ENCODE peak calls at places on chromosomes 6 and 20, in nine cellular contexts. E is psoas muscle, T is lower leg skin, D is osteocyte, X is GM13977, O is nephron progenitor cell, R is choroid plexus epithelial cell, C is AG09319, Y is progenitor cell of endocrine pancreas. N is an unnamed sample.

GRCh38 chr6:130202782-130203181 is 20.0 kb downstream of the SAMD3 start:
- DNase-seq in O (no peak), R (no peak), Y (no peak), X (no peak), E (no peak), D (no peak), C (no peak), T (no peak), N (peak; percentile 15)

GRCh38 chr20:20551409-20551808 is 161.0 kb downstream of the RALGAPA2 start:
- DNase-seq in Y (no peak), T (no peak), O (no peak), C (no peak), E (no peak), R (no peak), X (no peak), D (no peak), N (no peak)

GRCh38 chr6:88119769-88120168 is 46.4 kb downstream of the CNR1 start:
- DNase-seq in Y (no peak), T (no peak), E (no peak), D (no peak), X (no peak), C (no peak), R (peak; percentile 11), O (peak; percentile 28), N (peak; percentile 16)

GRCh38 chr6:108250240-108250866 is 10.5 kb downstream of the SNX3 start:
- DNase-seq in C (no peak), E (no peak), Y (no peak), O (no peak), T (no peak), D (no peak), X (no peak), R (peak; percentile 74), N (peak; percentile 6)

GRCh38 chr6:11493979-11494378 is 43.6 kb upstream of the TMEM170B start:
- DNase-seq in E (no peak), Y (no peak), O (no peak), C (no peak), D (no peak), R (no peak), X (no peak), T (no peak), N (no peak)

GRCh38 chr20:62073323-62073722 is 7.6 kb upstream of the TAF4 start:
- DNase-seq in Y (no peak), O (no peak), R (no peak), C (no peak), E (no peak), D (no peak), T (no peak), X (no peak), N (no peak)

GRCh38 chr20:46592580-46593362 is 42.3 kb upstream of the OCSTAMP start:
- DNase-seq in T (no peak), E (no peak), R (no peak), Y (no peak), D (no peak), O (no peak), C (no peak), X (no peak), N (no peak)

GRCh38 chr6:33822575-33823395 is 19.0 kb upstream of the MLN start:
- DNase-seq in O (peak; percentile 43), R (peak; percentile 29), E (no peak), D (no peak), T (no peak), X (no peak), C (no peak), Y (no peak), N (no peak)

GRCh38 chr6:36874443-36875249 is at the start of gene PPIL1:
- DNase-seq in R (peak; percentile 93), C (no peak), X (peak; percentile 93), O (peak; percentile 76), D (peak; percentile 92), E (peak; percentile 85), Y (peak; percentile 62), T (peak; percentile 73), N (peak; percentile 92)

GRCh38 chr20:31560094-31560899 is 44.8 kb upstream of the ID1 start:
- DNase-seq in R (peak; percentile 93), D (no peak), T (peak; percentile 55), Y (peak; percentile 67), O (peak; percentile 74), X (peak; percentile 70), E (peak; percentile 81), C (peak; percentile 84), N (peak; percentile 72)

GRCh38 chr20:10350188-10350842 is 83.7 kb downstream of the MKKS start:
- DNase-seq in E (no peak), X (no peak), T (no peak), Y (no peak), C (no peak), D (no peak), R (no peak), O (no peak), N (peak; percentile 15)

GRCh38 chr6:149924206-149924932 is 1.4 kb upstream of the RAET1G start:
- DNase-seq in T (no peak), E (no peak), X (no peak), D (peak; percentile 56), C (no peak), R (no peak), O (no peak), Y (no peak), N (no peak)

GRCh38 chr6:39847216-39847615 is 55.0 kb downstream of the DAAM2 start:
- DNase-seq in O (no peak), D (no peak), X (no peak), R (peak; percentile 30), T (no peak), E (no peak), C (no peak), Y (no peak), N (no peak)

GRCh38 chr20:38221041-38221589 is 39.4 kb downstream of the KIAA1755 start:
- DNase-seq in X (peak; percentile 91), T (peak; percentile 32), E (peak; percentile 69), O (peak; percentile 92), R (peak; percentile 68), C (no peak), D (peak; percentile 92), Y (peak; percentile 87), N (peak; percentile 87)

GRCh38 chr6:12075067-12075563 is 63.0 kb downstream of the HIVEP1 start:
- DNase-seq in E (no peak), C (no peak), T (no peak), Y (no peak), D (no peak), X (no peak), O (no peak), R (peak; percentile 55), N (no peak)

GRCh38 chr20:41412324-41412723 is 45.7 kb upstream of the EMILIN3 start:
- DNase-seq in E (no peak), Y (no peak), C (no peak), O (no peak), R (no peak), T (no peak), D (no peak), X (no peak), N (no peak)

GRCh38 chr6:125913864-125914351 is 42.7 kb upstream of the HINT3 start:
- DNase-seq in D (no peak), T (peak; percentile 36), C (peak; percentile 86), O (no peak), R (peak; percentile 92), E (no peak), Y (no peak), X (no peak), N (no peak)

GRCh38 chr6:56370127-56370540 is 122.8 kb upstream of the COL21A1 start:
- DNase-seq in E (peak; percentile 39), O (peak; percentile 30), R (peak; percentile 73), T (peak; percentile 73), D (no peak), C (peak; percentile 42), Y (peak; percentile 19), X (no peak), N (no peak)
- TF ChIP-seq CTCF in E (peak; percentile 59), O (peak; percentile 38), R (peak; percentile 73), T (no peak), D (peak; percentile 62), C (peak; percentile 81), Y (peak; percentile 66), X (no peak), N (no peak)

GRCh38 chr20:16711859-16712258 is 18.0 kb upstream of the SNRPB2 start:
- DNase-seq in O (no peak), Y (no peak), E (no peak), C (no peak), D (no peak), T (no peak), X (no peak), R (no peak), N (no peak)
- TF ChIP-seq CTCF in O (no peak), Y (no peak), E (no peak), C (no peak), D (no peak), T (no peak), X (no peak), R (no peak), N (no peak)

DNA sequence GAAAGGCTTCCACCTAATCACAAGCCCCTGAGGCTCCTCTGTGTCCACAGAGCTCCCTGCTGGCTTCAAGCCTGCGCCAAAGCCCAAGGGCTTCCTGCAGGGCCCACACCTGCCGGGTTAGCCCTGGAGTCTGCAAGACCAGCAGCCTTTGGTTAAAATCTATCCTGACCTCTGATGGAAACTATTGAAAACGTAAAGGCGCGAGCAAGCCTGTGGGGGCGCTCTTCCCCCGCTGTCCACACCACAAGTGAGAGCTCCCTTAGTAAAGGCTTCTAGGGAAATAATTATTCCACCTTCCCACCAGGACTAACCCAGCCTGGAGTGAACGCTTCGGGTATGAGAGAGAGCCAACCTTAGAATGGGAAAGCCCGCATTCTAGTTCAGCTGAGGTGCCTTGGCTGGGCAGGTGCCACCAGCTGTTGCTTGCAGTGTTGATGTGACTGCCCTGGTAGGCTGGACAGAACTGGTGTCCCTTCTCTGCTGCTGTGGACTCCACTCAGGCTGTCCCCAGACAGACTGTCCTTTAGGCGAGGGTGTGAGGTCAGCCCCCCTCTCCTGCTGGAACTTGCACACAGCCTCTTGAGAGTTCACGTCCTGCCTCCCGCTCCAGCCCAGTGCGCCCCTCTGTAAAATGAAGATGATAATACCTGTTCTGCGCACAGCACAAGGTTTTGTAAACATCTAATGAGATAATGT is 68.7 kb downstream of the SYTL3 start:
- DNase-seq in O (peak; percentile 56), D (no peak), X (no peak), E (no peak), Y (peak; percentile 42), T (no peak), R (peak; percentile 63), C (no peak), N (no peak)
- TF ChIP-seq CTCF in O (peak; percentile 77), D (peak; percentile 60), X (peak; percentile 51), E (peak; percentile 37), Y (peak; percentile 90), T (no peak), R (peak; percentile 85), C (peak; percentile 41), N (no peak)

GRCh38 chr6:38143191-38144154 is 323.9 kb downstream of the ZFAND3 start:
- DNase-seq in R (no peak), Y (no peak), T (no peak), C (no peak), D (peak; percentile 25), O (no peak), X (no peak), E (no peak), N (no peak)
- TF ChIP-seq CTCF in R (no peak), Y (no peak), T (no peak), C (no peak), D (no peak), O (no peak), X (no peak), E (no peak), N (no peak)

GRCh38 chr20:48885237-48885636 is 36.3 kb upstream of the ARFGEF2 start:
- DNase-seq in T (no peak), C (no peak), Y (no peak), D (no peak), E (no peak), X (no peak), O (no peak), R (no peak), N (no peak)
- TF ChIP-seq CTCF in T (no peak), C (no peak), Y (no peak), D (no peak), E (no peak), X (no peak), O (no peak), R (no peak), N (no peak)

N was measured in GM20000.